ENCODE peak calls at places on chromosomes 3 and 15, in four cellular contexts. H is K562, Q is GM12878, L is HepG2. P is an unnamed sample.

GRCh38 chr15:58484794-58485600 is 53.2 kb downstream of the LIPC start:
- DNase-seq in H (no peak), Q (no peak), L (no peak), P (no peak)

GRCh38 chr15:99014803-99015676 is 7.4 kb upstream of the PGPEP1L start:
- DNase-seq in H (peak), Q (no peak), L (peak), P (peak)

GRCh38 chr3:189360291-189360690 is 188.5 kb downstream of the TPRG1 start:
- DNase-seq in H (no peak), Q (no peak), L (no peak), P (no peak)

GRCh38 chr15:36334059-36334458 is 245.4 kb upstream of the CDIN1 start:
- DNase-seq in H (peak), Q (no peak), L (no peak), P (no peak)

GRCh38 chr3:42262525-42262924 is 3.5 kb downstream of the CCK start:
- DNase-seq in H (no peak), Q (no peak), L (no peak), P (no peak)

GRCh38 chr15:39261397-39261796 is 319.5 kb upstream of the THBS1 start:
- DNase-seq in H (no peak), Q (no peak), L (no peak), P (no peak)

GRCh38 chr15:62777657-62778056 is 264.9 kb upstream of the TPM1 start:
- DNase-seq in H (no peak), Q (no peak), L (no peak), P (no peak)

GRCh38 chr3:8191406-8191805 is 310.2 kb upstream of the LMCD1 start:
- DNase-seq in H (no peak), Q (no peak), L (no peak), P (no peak)

GRCh38 chr15:99279290-99279689 is 28.0 kb downstream of the LRRC28 start:
- DNase-seq in H (no peak), Q (no peak), L (no peak), P (no peak)

GRCh38 chr3:4866841-4867240 is 112.4 kb upstream of the BHLHE40 start:
- DNase-seq in H (no peak), Q (no peak), L (no peak), P (no peak)

GRCh38 chr3:149085828-149086231 is 503 bp downstream of the HLTF start:
- DNase-seq in H (peak), Q (no peak), L (peak), P (peak)

GRCh38 chr3:149901770-149902169 is 68.9 kb downstream of the PFN2 start:
- DNase-seq in H (no peak), Q (no peak), L (no peak), P (no peak)

GRCh38 chr3:107796786-107797185 is 274.0 kb downstream of the BBX start:
- DNase-seq in H (peak), Q (no peak), L (peak), P (no peak)

GRCh38 chr15:82986442-82986780 is 401 bp downstream of the RAMAC start:
- DNase-seq in H (peak), Q (peak), L (no peak), P (no peak)

GRCh38 chr15:42240823-42241222 is 32.2 kb upstream of the GANC start:
- DNase-seq in H (no peak), Q (no peak), L (no peak), P (no peak)

DNA sequence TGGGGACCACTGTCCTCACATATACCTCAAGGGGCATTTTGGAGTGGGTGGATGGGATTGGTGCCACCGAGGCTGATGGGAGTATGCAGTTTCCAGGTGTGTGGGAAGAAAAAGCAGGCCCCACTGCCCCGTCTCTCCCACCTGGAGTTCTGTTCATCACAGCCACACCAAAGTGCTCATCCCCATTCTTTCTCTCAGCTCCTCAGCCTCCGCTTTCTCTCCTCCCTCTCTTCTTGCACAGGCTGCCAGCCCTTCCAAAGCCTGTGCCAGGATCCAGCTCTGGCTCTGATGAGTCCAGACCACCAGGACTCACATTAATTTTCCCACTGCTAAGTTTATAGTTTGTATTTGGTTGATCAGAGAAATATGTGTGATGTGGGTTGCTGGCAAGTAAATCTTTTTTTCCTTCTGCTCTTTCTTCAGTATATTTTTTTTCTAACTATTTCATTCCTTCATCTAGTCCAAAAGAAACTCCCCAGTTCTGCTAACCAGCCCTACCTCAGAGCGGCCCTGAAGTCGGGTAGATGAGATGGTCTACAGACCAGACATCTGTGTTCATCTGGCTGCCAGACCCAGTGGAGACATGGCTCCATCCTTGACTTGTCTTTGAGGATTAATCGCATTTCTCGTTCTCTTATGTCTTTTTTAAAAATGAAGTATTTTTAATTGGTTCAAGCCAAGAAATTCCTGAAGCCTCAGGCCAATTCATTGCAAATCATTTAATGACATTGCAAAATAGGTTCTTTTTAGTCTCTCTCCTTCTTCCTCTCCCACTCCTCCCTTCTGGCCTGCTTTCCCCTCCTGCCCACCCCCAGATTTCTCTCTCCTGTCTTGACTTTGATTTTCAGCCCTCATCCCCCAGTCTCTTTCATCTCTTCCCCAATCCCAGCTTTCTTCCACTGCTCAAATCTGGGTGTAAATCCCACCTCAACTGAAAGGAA is 49.9 kb downstream of the BOC start:
- DNase-seq in H (no peak), Q (no peak), L (no peak), P (no peak)
- TF ChIP-seq CBX5 in H (no peak), Q (no peak), L (no peak), P (no peak)

GRCh38 chr3:101945980-101946379 is 96.7 kb downstream of the NFKBIZ start:
- DNase-seq in H (no peak), Q (peak), L (no peak), P (no peak)
- TF ChIP-seq CBX5 in H (no peak), Q (no peak), L (no peak), P (no peak)

DNA sequence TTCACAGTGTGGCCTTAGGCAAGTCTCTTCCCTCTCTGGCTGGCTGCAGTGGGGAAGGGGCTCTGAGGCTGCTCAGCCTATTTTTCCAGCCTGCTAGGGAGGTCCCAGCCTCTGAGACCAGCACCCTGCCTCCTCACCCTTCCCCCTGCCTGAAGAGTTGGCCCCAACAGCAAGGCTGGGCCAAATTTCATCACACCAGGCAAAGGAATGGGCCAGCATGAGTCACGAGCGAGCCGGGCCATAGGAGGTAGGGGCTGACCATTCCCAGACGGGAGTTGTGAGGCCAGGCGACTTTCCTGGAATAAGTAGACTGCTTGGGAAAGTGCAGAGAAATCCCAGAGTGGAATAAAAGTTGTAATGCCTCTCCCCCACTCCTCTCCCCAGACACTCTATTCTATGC is 5.7 kb upstream of the FBLN2 start:
- DNase-seq in H (no peak), Q (no peak), L (no peak), P (no peak)
- TF ChIP-seq CBX5 in H (no peak), Q (no peak), L (no peak), P (no peak)

DNA sequence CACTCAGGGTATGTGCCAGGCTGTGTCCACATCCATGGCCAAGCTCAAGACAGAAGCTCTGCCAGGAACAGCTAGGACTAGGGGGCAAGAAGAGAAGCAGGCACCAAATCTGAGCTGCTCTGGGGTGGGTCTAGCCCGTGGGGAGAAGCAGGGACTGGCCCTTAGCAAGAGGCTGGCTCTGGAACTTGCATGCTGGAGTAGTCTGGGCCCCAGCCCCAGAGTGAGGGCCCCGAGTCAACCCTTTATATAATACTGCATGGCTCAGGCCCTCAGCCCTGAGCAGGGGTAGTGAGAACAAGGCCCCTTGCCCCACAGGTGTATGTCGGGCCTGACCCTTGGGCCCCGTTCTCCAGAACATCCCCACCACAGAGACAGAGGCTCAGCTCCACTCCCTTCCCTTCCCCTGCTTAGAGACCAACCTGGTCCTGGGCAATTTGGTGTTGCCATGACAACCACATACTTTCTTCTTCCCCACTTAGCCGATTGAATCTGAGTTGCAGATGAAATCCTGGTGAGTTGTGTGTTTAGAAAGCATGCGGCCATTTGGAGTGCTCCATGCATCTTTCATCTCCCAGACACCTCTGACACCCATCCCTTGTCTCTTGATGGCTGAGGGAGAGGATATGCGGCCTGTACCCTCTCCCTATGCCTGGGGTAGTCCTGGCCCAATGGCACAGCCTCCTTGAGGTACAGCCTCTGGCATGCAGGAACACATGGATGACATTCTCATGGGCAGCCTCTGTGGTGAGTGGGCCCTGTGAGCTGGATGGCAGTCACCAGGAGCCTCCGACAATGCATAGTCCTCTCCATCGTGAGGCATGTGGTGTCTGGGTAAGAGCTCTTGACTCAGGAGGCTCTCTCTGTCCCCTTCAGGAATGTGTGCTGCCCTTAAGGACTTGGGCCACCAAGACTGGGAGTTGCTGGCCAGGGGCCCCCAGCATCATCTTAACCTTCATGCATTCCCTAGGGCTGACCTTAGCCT is 29.2 kb upstream of the SFMBT1 start:
- DNase-seq in H (no peak), Q (no peak), L (no peak), P (no peak)
- TF ChIP-seq CBX5 in H (no peak), Q (no peak), L (no peak), P (no peak)

GRCh38 chr15:52019394-52020252 is 604 bp downstream of the MAPK6 start:
- DNase-seq in H (peak), Q (no peak), L (peak), P (no peak)
- TF ChIP-seq CBX5 in H (no peak), Q (no peak), L (peak), P (no peak)

P was measured in H1.